ENCODE peak calls at places on chromosomes 7 and 10, in eight cellular contexts. One of them, this sample, is unnamed.

GRCh38 chr10:70540789-70541360 is 61.7 kb downstream of the PRF1 start:
- DNase-seq in testis: no peak
- DNase-seq in caudate nucleus: no peak
- DNase-seq in fibroblast of lung: no peak
- DNase-seq in neuronal stem cell: no peak
- DNase-seq in mammary epithelial cell: no peak
- DNase-seq in ovary: no peak
- DNase-seq in A549: no peak
- DNase-seq in this sample: no peak

GRCh38 chr10:74034301-74034700 is 36.4 kb downstream of the VCL start:
- DNase-seq in caudate nucleus: no peak
- DNase-seq in fibroblast of lung: no peak
- DNase-seq in testis: no peak
- DNase-seq in mammary epithelial cell: no peak
- DNase-seq in ovary: no peak
- DNase-seq in A549: no peak
- DNase-seq in neuronal stem cell: no peak
- DNase-seq in this sample: no peak

GRCh38 chr7:100072462-100072861 is 9.1 kb downstream of the ZNF3 start:
- DNase-seq in mammary epithelial cell: no peak
- DNase-seq in A549: no peak
- DNase-seq in caudate nucleus: no peak
- DNase-seq in testis: no peak
- DNase-seq in neuronal stem cell: no peak
- DNase-seq in ovary: no peak
- DNase-seq in fibroblast of lung: no peak
- DNase-seq in this sample: no peak

GRCh38 chr10:3807221-3807927 is 22.4 kb upstream of the KLF6 start:
- DNase-seq in fibroblast of lung: peak; percentile 45
- DNase-seq in neuronal stem cell: no peak
- DNase-seq in caudate nucleus: no peak
- DNase-seq in ovary: no peak
- DNase-seq in testis: no peak
- DNase-seq in A549: no peak
- DNase-seq in mammary epithelial cell: no peak
- DNase-seq in this sample: no peak

GRCh38 chr10:75035975-75036708 is 75.3 kb upstream of the SAMD8 start:
- DNase-seq in caudate nucleus: no peak
- DNase-seq in neuronal stem cell: no peak
- DNase-seq in mammary epithelial cell: peak; percentile 14
- DNase-seq in A549: no peak
- DNase-seq in fibroblast of lung: peak; percentile 53
- DNase-seq in ovary: no peak
- DNase-seq in testis: no peak
- DNase-seq in this sample: no peak

GRCh38 chr7:156106107-156106426 is 293.8 kb upstream of the SHH start:
- DNase-seq in ovary: no peak
- DNase-seq in fibroblast of lung: no peak
- DNase-seq in mammary epithelial cell: no peak
- DNase-seq in A549: no peak
- DNase-seq in neuronal stem cell: no peak
- DNase-seq in testis: no peak
- DNase-seq in caudate nucleus: no peak
- DNase-seq in this sample: no peak

GRCh38 chr10:6347391-6347951 is 144.7 kb downstream of the PFKFB3 start:
- DNase-seq in caudate nucleus: no peak
- DNase-seq in fibroblast of lung: peak; percentile 44
- DNase-seq in testis: peak; percentile 68
- DNase-seq in mammary epithelial cell: no peak
- DNase-seq in A549: no peak
- DNase-seq in ovary: no peak
- DNase-seq in neuronal stem cell: no peak
- DNase-seq in this sample: no peak

GRCh38 chr7:1446611-1447032 is 12.6 kb downstream of the MICALL2 start:
- DNase-seq in A549: no peak
- DNase-seq in testis: no peak
- DNase-seq in ovary: no peak
- DNase-seq in caudate nucleus: no peak
- DNase-seq in fibroblast of lung: no peak
- DNase-seq in mammary epithelial cell: no peak
- DNase-seq in neuronal stem cell: no peak
- DNase-seq in this sample: no peak

GRCh38 chr10:79608505-79609375 is 2.0 kb upstream of the SFTPA1 start:
- DNase-seq in caudate nucleus: no peak
- DNase-seq in mammary epithelial cell: no peak
- DNase-seq in testis: peak; percentile 30
- DNase-seq in fibroblast of lung: peak; percentile 3
- DNase-seq in neuronal stem cell: peak; percentile 3
- DNase-seq in A549: peak; percentile 55
- DNase-seq in ovary: no peak
- DNase-seq in this sample: peak; percentile 67

GRCh38 chr10:35421553-35422178 is 85.4 kb downstream of the CCNY start:
- DNase-seq in caudate nucleus: no peak
- DNase-seq in neuronal stem cell: no peak
- DNase-seq in A549: peak; percentile 86
- DNase-seq in testis: no peak
- DNase-seq in ovary: peak; percentile 44
- DNase-seq in mammary epithelial cell: peak; percentile 82
- DNase-seq in fibroblast of lung: peak; percentile 94
- DNase-seq in this sample: no peak

GRCh38 chr7:50970092-50970491 is 187.4 kb upstream of the GRB10 start:
- DNase-seq in caudate nucleus: no peak
- DNase-seq in neuronal stem cell: no peak
- DNase-seq in fibroblast of lung: no peak
- DNase-seq in A549: no peak
- DNase-seq in mammary epithelial cell: no peak
- DNase-seq in ovary: no peak
- DNase-seq in testis: no peak
- DNase-seq in this sample: no peak

GRCh38 chr7:42254217-42254616 is 17.2 kb upstream of the GLI3 start:
- DNase-seq in A549: no peak
- DNase-seq in caudate nucleus: no peak
- DNase-seq in fibroblast of lung: no peak
- DNase-seq in neuronal stem cell: no peak
- DNase-seq in ovary: no peak
- DNase-seq in testis: no peak
- DNase-seq in mammary epithelial cell: peak; percentile 60
- DNase-seq in this sample: no peak

GRCh38 chr7:42493436-42494198 is 256.6 kb upstream of the GLI3 start:
- DNase-seq in neuronal stem cell: peak; percentile 47
- DNase-seq in A549: no peak
- DNase-seq in caudate nucleus: peak; percentile 62
- DNase-seq in ovary: peak; percentile 75
- DNase-seq in fibroblast of lung: peak; percentile 95
- DNase-seq in mammary epithelial cell: peak; percentile 81
- DNase-seq in testis: peak; percentile 79
- DNase-seq in this sample: no peak

GRCh38 chr7:102273749-102274712 is 12.6 kb upstream of the SH2B2 start:
- DNase-seq in caudate nucleus: no peak
- DNase-seq in testis: no peak
- DNase-seq in A549: peak; percentile 98
- DNase-seq in ovary: no peak
- DNase-seq in mammary epithelial cell: peak; percentile 77
- DNase-seq in neuronal stem cell: no peak
- DNase-seq in fibroblast of lung: peak; percentile 57
- DNase-seq in this sample: no peak

GRCh38 chr10:29805134-29805691 is 170.4 kb upstream of the SVIL start:
- DNase-seq in mammary epithelial cell: no peak
- DNase-seq in A549: no peak
- DNase-seq in caudate nucleus: no peak
- DNase-seq in ovary: no peak
- DNase-seq in neuronal stem cell: no peak
- DNase-seq in fibroblast of lung: no peak
- DNase-seq in testis: no peak
- DNase-seq in this sample: no peak

GRCh38 chr10:132446661-132447445 is 49.9 kb downstream of the PWWP2B start:
- DNase-seq in fibroblast of lung: peak; percentile 33
- DNase-seq in ovary: peak; percentile 67
- DNase-seq in testis: peak; percentile 64
- DNase-seq in neuronal stem cell: no peak
- DNase-seq in mammary epithelial cell: peak; percentile 64
- DNase-seq in A549: peak; percentile 60
- DNase-seq in caudate nucleus: no peak
- DNase-seq in this sample: peak; percentile 88

GRCh38 chr7:156640257-156640948 is at the start of gene RNF32:
- DNase-seq in ovary: peak; percentile 93
- DNase-seq in mammary epithelial cell: peak; percentile 90
- DNase-seq in caudate nucleus: peak; percentile 95
- DNase-seq in fibroblast of lung: peak; percentile 88
- DNase-seq in A549: peak; percentile 93
- DNase-seq in testis: peak; percentile 94
- DNase-seq in neuronal stem cell: peak; percentile 93
- DNase-seq in this sample: peak; percentile 95

GRCh38 chr7:30278849-30279505 is 5.4 kb upstream of the ZNRF2 start:
- DNase-seq in neuronal stem cell: no peak
- DNase-seq in ovary: no peak
- DNase-seq in testis: no peak
- DNase-seq in A549: no peak
- DNase-seq in caudate nucleus: no peak
- DNase-seq in fibroblast of lung: no peak
- DNase-seq in mammary epithelial cell: no peak
- DNase-seq in this sample: no peak

GRCh38 chr10:131173484-131174210 is 137.9 kb downstream of the TCERG1L start:
- DNase-seq in mammary epithelial cell: no peak
- DNase-seq in neuronal stem cell: no peak
- DNase-seq in fibroblast of lung: no peak
- DNase-seq in A549: no peak
- DNase-seq in testis: peak; percentile 9
- DNase-seq in ovary: no peak
- DNase-seq in caudate nucleus: no peak
- DNase-seq in this sample: no peak

GRCh38 chr7:17640730-17641377 is 299.4 kb downstream of the SNX13 start:
- DNase-seq in mammary epithelial cell: no peak
- DNase-seq in fibroblast of lung: peak; percentile 25
- DNase-seq in A549: peak; percentile 18
- DNase-seq in neuronal stem cell: peak; percentile 38
- DNase-seq in testis: peak; percentile 57
- DNase-seq in caudate nucleus: no peak
- DNase-seq in ovary: no peak
- DNase-seq in this sample: peak; percentile 44

GRCh38 chr7:155300641-155301452 is 3.2 kb downstream of the INSIG1 start:
- DNase-seq in caudate nucleus: no peak
- DNase-seq in testis: peak; percentile 41
- DNase-seq in ovary: no peak
- DNase-seq in A549: no peak
- DNase-seq in mammary epithelial cell: no peak
- DNase-seq in fibroblast of lung: no peak
- DNase-seq in neuronal stem cell: no peak
- DNase-seq in this sample: no peak

GRCh38 chr10:58157076-58157766 is 110.5 kb downstream of the IPMK start:
- DNase-seq in A549: no peak
- DNase-seq in caudate nucleus: no peak
- DNase-seq in ovary: no peak
- DNase-seq in testis: no peak
- DNase-seq in mammary epithelial cell: peak; percentile 94
- DNase-seq in fibroblast of lung: peak; percentile 99
- DNase-seq in neuronal stem cell: no peak
- DNase-seq in this sample: no peak

GRCh38 chr10:74075906-74076305 is 74.7 kb downstream of the AP3M1 start:
- DNase-seq in A549: no peak
- DNase-seq in testis: no peak
- DNase-seq in caudate nucleus: no peak
- DNase-seq in fibroblast of lung: no peak
- DNase-seq in ovary: no peak
- DNase-seq in mammary epithelial cell: no peak
- DNase-seq in neuronal stem cell: no peak
- DNase-seq in this sample: no peak

DNA sequence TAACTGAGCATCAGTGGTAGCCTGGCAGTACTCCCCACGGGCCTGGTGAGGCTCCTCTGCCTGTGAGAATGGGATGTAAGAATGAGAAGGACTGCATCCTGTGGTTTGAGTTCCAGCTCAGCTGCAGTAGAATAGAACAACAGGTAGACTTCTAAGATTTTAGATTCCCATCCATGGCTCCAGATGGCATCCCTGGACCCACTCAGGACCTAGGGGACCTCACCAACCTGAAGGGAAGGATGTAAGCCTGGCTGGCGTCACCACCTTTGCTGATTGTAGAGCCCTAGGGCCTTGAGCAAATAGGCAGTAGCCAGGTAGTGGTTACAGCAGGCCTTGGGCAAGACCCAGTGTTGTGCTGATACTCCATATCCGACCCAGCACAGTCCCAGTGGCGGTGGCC is 9.6 kb upstream of the AOC1 start:
- DNase-seq in fibroblast of lung: no peak
- DNase-seq in caudate nucleus: no peak
- DNase-seq in mammary epithelial cell: no peak
- DNase-seq in ovary: peak; percentile 2
- DNase-seq in A549: no peak
- DNase-seq in neuronal stem cell: no peak
- DNase-seq in testis: no peak
- DNase-seq in this sample: no peak
- H3K27ac ChIP-seq in fibroblast of lung: no peak overlapping the region
- H3K27ac ChIP-seq in caudate nucleus: no peak overlapping the region
- H3K27ac ChIP-seq in mammary epithelial cell: no peak overlapping the region
- H3K27ac ChIP-seq in ovary: no peak overlapping the region
- H3K27ac ChIP-seq in A549: no peak overlapping the region
- H3K27ac ChIP-seq in neuronal stem cell: no peak overlapping the region
- H3K27ac ChIP-seq in testis: no peak overlapping the region
- H3K27ac ChIP-seq in this sample: no peak overlapping the region

GRCh38 chr10:72276013-72276387 is 2.3 kb downstream of the DDIT4 start:
- DNase-seq in mammary epithelial cell: peak; percentile 85
- DNase-seq in neuronal stem cell: no peak
- DNase-seq in fibroblast of lung: no peak
- DNase-seq in caudate nucleus: no peak
- DNase-seq in ovary: peak; percentile 56
- DNase-seq in testis: no peak
- DNase-seq in A549: no peak
- DNase-seq in this sample: no peak
- H3K27ac ChIP-seq in mammary epithelial cell: peak overlapping the region; percentile 79
- H3K27ac ChIP-seq in neuronal stem cell: no peak overlapping the region
- H3K27ac ChIP-seq in fibroblast of lung: no peak overlapping the region
- H3K27ac ChIP-seq in caudate nucleus: peak overlapping the region; percentile 99
- H3K27ac ChIP-seq in ovary: peak overlapping the region; percentile 89
- H3K27ac ChIP-seq in testis: peak overlapping the region; percentile 96
- H3K27ac ChIP-seq in A549: peak overlapping the region; percentile 98
- H3K27ac ChIP-seq in this sample: peak overlapping the region; percentile 35

GRCh38 chr7:139033346-139034114 is 2.3 kb downstream of the ZC3HAV1L start:
- DNase-seq in A549: no peak
- DNase-seq in neuronal stem cell: no peak
- DNase-seq in testis: no peak
- DNase-seq in mammary epithelial cell: peak; percentile 17
- DNase-seq in ovary: no peak
- DNase-seq in fibroblast of lung: no peak
- DNase-seq in caudate nucleus: no peak
- DNase-seq in this sample: no peak
- H3K27ac ChIP-seq in A549: no peak overlapping the region
- H3K27ac ChIP-seq in neuronal stem cell: no peak overlapping the region
- H3K27ac ChIP-seq in testis: no peak overlapping the region
- H3K27ac ChIP-seq in mammary epithelial cell: no peak overlapping the region
- H3K27ac ChIP-seq in ovary: no peak overlapping the region
- H3K27ac ChIP-seq in fibroblast of lung: no peak overlapping the region
- H3K27ac ChIP-seq in caudate nucleus: no peak overlapping the region
- H3K27ac ChIP-seq in this sample: no peak overlapping the region

DNA sequence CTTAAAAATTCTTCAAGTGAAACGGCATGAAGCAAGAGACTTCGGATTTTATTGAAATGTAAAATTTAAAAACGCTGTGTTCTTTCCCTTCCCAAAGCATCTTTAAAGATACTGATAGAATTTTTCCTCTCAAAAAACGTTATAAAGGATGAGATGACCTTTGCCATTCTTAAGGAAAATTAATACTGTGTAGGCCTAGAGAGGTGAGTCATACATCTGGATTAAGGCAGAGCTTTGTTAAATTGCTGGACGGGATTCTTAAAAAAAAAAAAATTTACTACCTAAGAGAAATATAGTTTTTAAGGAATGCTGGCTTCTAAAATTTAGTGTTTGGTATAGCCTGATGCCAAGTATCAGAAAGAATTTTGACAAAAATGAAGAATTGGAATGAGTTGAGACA is 6.3 kb upstream of the HBP1 start:
- DNase-seq in A549: no peak
- DNase-seq in neuronal stem cell: no peak
- DNase-seq in fibroblast of lung: no peak
- DNase-seq in caudate nucleus: no peak
- DNase-seq in mammary epithelial cell: no peak
- DNase-seq in testis: no peak
- DNase-seq in ovary: no peak
- DNase-seq in this sample: no peak
- H3K27ac ChIP-seq in A549: no peak overlapping the region
- H3K27ac ChIP-seq in neuronal stem cell: no peak overlapping the region
- H3K27ac ChIP-seq in fibroblast of lung: no peak overlapping the region
- H3K27ac ChIP-seq in caudate nucleus: no peak overlapping the region
- H3K27ac ChIP-seq in mammary epithelial cell: no peak overlapping the region
- H3K27ac ChIP-seq in testis: no peak overlapping the region
- H3K27ac ChIP-seq in ovary: no peak overlapping the region
- H3K27ac ChIP-seq in this sample: no peak overlapping the region